ENCODE peak calls at places on chromosomes 13 and 19, in eight cellular contexts. T, R, C, I, O, Y, F and G are unnamed samples.

GRCh38 chr19:52923782-52924593 is 760 bp upstream of the ZNF888 start:
- DNase-seq in O (peak; percentile 51), Y (no peak), T (peak; percentile 79), I (peak; percentile 69), C (no peak), R (no peak), F (no peak), G (no peak)

GRCh38 chr13:28046981-28047380 is 53.4 kb downstream of the FLT3 start:
- DNase-seq in O (no peak), I (no peak), T (no peak), Y (no peak), F (no peak), R (no peak), C (peak; percentile 14), G (no peak)

GRCh38 chr13:23679214-23679613 is 109.0 kb downstream of the TNFRSF19 start:
- DNase-seq in T (no peak), Y (no peak), R (peak; percentile 85), I (no peak), F (no peak), C (no peak), O (no peak), G (no peak)

GRCh38 chr19:17625043-17625442 is 63.1 kb downstream of the UNC13A start:
- DNase-seq in Y (no peak), O (no peak), T (no peak), R (no peak), F (no peak), C (no peak), I (no peak), G (no peak)

GRCh38 chr19:54302252-54302651 is 10.7 kb downstream of the LILRA5 start:
- DNase-seq in F (no peak), T (no peak), Y (no peak), O (no peak), R (no peak), C (no peak), I (peak; percentile 32), G (no peak)

GRCh38 chr19:10566658-10567410 is 1.0 kb upstream of the KRI1 start:
- DNase-seq in Y (no peak), C (no peak), R (no peak), O (no peak), I (no peak), T (no peak), F (no peak), G (no peak)

GRCh38 chr13:105220886-105221285 is 1314.6 kb downstream of the EFNB2 start:
- DNase-seq in I (no peak), O (no peak), T (no peak), Y (no peak), R (no peak), C (no peak), F (no peak), G (no peak)

GRCh38 chr19:6516659-6517291 is 14.1 kb upstream of the TNFSF9 start:
- DNase-seq in R (peak; percentile 41), T (peak; percentile 93), C (peak; percentile 97), O (peak; percentile 89), Y (no peak), I (peak; percentile 87), F (peak; percentile 96), G (no peak)

GRCh38 chr13:20191902-20192469 is 752 bp downstream of the GJB2 start:
- DNase-seq in I (no peak), F (no peak), C (no peak), O (no peak), Y (no peak), T (peak; percentile 47), R (no peak), G (no peak)

GRCh38 chr19:51713319-51714285 is 10.2 kb downstream of the HAS1 start:
- DNase-seq in C (no peak), T (no peak), R (no peak), Y (no peak), O (no peak), I (no peak), F (no peak), G (no peak)

GRCh38 chr19:17243854-17244617 is 1.7 kb downstream of the NR2F6 start:
- DNase-seq in F (peak; percentile 58), I (peak; percentile 74), R (no peak), Y (no peak), O (peak; percentile 75), C (no peak), T (peak; percentile 59), G (no peak)

GRCh38 chr19:41479757-41480191 is 36.8 kb downstream of the ERICH4 start:
- DNase-seq in C (no peak), F (no peak), Y (no peak), T (no peak), R (no peak), I (peak; percentile 60), O (peak; percentile 35), G (no peak)

GRCh38 chr13:60617863-60618733 is 221.1 kb downstream of the TDRD3 start:
- DNase-seq in O (no peak), F (peak; percentile 14), I (no peak), R (no peak), C (peak; percentile 67), T (peak; percentile 69), Y (peak; percentile 31), G (no peak)

GRCh38 chr19:18304496-18305312 is 18.2 kb downstream of the LSM4 start:
- DNase-seq in C (peak; percentile 81), T (peak; percentile 65), F (peak; percentile 68), R (no peak), O (peak; percentile 89), I (peak; percentile 91), Y (no peak), G (no peak)

GRCh38 chr19:4428326-4428975 is 26.0 kb downstream of the CHAF1A start:
- DNase-seq in T (no peak), F (no peak), O (no peak), C (no peak), Y (no peak), I (no peak), R (no peak), G (no peak)

GRCh38 chr19:35015576-35016351 is 14.5 kb upstream of the SCN1B start:
- DNase-seq in C (no peak), F (no peak), Y (no peak), T (no peak), I (no peak), O (no peak), R (no peak), G (no peak)

GRCh38 chr13:55361141-55361540 is 1779.6 kb upstream of the PRR20A start:
- DNase-seq in R (no peak), O (no peak), F (peak; percentile 3), C (no peak), Y (no peak), I (no peak), T (no peak), G (no peak)

GRCh38 chr19:33297401-33298145 is 4.8 kb downstream of the CEBPA start:
- DNase-seq in T (no peak), F (no peak), R (no peak), O (no peak), I (no peak), C (no peak), Y (no peak), G (no peak)

GRCh38 chr19:13132471-13133166 is 14.6 kb downstream of the NACC1 start:
- DNase-seq in I (no peak), R (no peak), T (peak; percentile 29), Y (no peak), O (no peak), F (no peak), C (no peak), G (no peak)

GRCh38 chr13:99978781-99979452 is 2.7 kb upstream of the ZIC2 start:
- DNase-seq in Y (no peak), R (no peak), O (no peak), T (peak; percentile 91), C (no peak), I (no peak), F (peak; percentile 59), G (no peak)

GRCh38 chr13:99976502-99977115 is 5.0 kb upstream of the ZIC2 start:
- DNase-seq in O (no peak), T (no peak), I (no peak), R (no peak), Y (no peak), F (no peak), C (no peak), G (no peak)

GRCh38 chr13:99977912-99978780 is 3.4 kb upstream of the ZIC2 start:
- DNase-seq in I (no peak), O (no peak), C (no peak), Y (no peak), T (peak; percentile 52), R (no peak), F (peak; percentile 18), G (no peak)

GRCh38 chr13:99975626-99976025 is 4.1 kb upstream of the ZIC5 start:
- DNase-seq in T (peak; percentile 49), O (no peak), Y (no peak), I (no peak), R (no peak), F (no peak), C (no peak), G (no peak)

GRCh38 chr13:99977334-99977911 is 4.2 kb upstream of the ZIC2 start:
- DNase-seq in R (no peak), F (no peak), Y (no peak), O (no peak), I (no peak), C (no peak), T (no peak), G (no peak)
- H3K27me3 ChIP-seq in R (peaks cover 70% of the 10 kb centered on the region), F (peaks cover 97% of the 10 kb centered on the region), Y (no peaks in the 10 kb centered on the region), O (peaks cover 100% of the 10 kb centered on the region), I (peaks cover 90% of the 10 kb centered on the region), C (no peaks in the 10 kb centered on the region), T (peaks cover 4% of the 10 kb centered on the region), G (peaks cover 75% of the 10 kb centered on the region)

GRCh38 chr19:15074371-15074770 is 7.6 kb upstream of the OR1I1 start:
- DNase-seq in R (no peak), T (no peak), Y (no peak), O (no peak), I (no peak), F (no peak), C (no peak), G (no peak)

GRCh38 chr19:15072930-15073647 is 8.9 kb upstream of the OR1I1 start:
- DNase-seq in O (no peak), F (no peak), C (no peak), T (peak; percentile 41), Y (no peak), I (no peak), R (peak; percentile 29), G (no peak)

DNA sequence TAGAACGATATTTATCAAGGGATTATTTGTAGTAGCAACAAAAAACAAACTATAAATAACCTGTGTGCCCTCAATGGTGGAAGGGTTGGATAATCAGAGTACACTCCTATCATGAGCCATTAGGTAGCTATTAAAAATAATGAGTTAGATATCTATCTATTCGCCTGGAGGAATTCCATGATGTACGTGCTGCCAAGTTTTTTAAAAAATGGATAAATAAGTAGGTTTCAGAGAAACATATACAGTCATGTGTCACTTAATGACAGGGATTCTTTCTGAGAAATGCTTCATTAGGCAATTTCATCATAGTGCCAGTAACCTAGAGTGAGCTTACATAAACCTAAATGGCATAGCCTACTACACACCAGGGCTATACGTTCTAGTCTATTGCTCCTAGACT is 6.2 kb upstream of the OR1I1 start:
- DNase-seq in I (no peak), Y (no peak), F (no peak), R (no peak), T (no peak), O (no peak), C (no peak), G (no peak)
- H3K27me3 ChIP-seq in I (no peaks in the 10 kb centered on the region), Y (no peaks in the 10 kb centered on the region), F (no peaks in the 10 kb centered on the region), R (no peaks in the 10 kb centered on the region), T (no peaks in the 10 kb centered on the region), O (peaks cover 81% of the 10 kb centered on the region), C (peaks cover 12% of the 10 kb centered on the region), G (peaks cover 28% of the 10 kb centered on the region)

GRCh38 chr19:2479556-2480194 is 3.7 kb downstream of the GADD45B start:
- DNase-seq in I (no peak), Y (no peak), R (no peak), T (no peak), F (no peak), O (no peak), C (no peak), G (no peak)
- H3K27me3 ChIP-seq in I (no peaks in the 10 kb centered on the region), Y (peaks cover 10% of the 10 kb centered on the region), R (no peaks in the 10 kb centered on the region), T (peaks cover 7% of the 10 kb centered on the region), F (no peaks in the 10 kb centered on the region), O (no peaks in the 10 kb centered on the region), C (no peaks in the 10 kb centered on the region), G (no peaks in the 10 kb centered on the region)

GRCh38 chr13:48573213-48573612 is 40.3 kb upstream of the RCBTB2 start:
- DNase-seq in Y (no peak), C (no peak), I (no peak), T (no peak), F (no peak), R (no peak), O (no peak), G (no peak)
- H3K27me3 ChIP-seq in Y (no peaks in the 10 kb centered on the region), C (no peaks in the 10 kb centered on the region), I (no peaks in the 10 kb centered on the region), T (no peaks in the 10 kb centered on the region), F (no peaks in the 10 kb centered on the region), R (no peaks in the 10 kb centered on the region), O (no peaks in the 10 kb centered on the region), G (no peaks in the 10 kb centered on the region)